ENCODE peak calls at places on chromosomes 6 and 20, in six cellular contexts. X is GM06990, C is ovary, P is foreskin fibroblast, E is OCI-LY7, O is anterior cingulate cortex. B is an unnamed sample.

GRCh38 chr6:5850848-5851255 is 155.9 kb downstream of the NRN1 start:
- DNase-seq in O (no peak), P (no peak), X (no peak), C (no peak), E (no peak), B (no peak)

GRCh38 chr6:166440729-166441128 is 58.0 kb upstream of the MPC1 start:
- DNase-seq in O (no peak), X (no peak), E (no peak), C (no peak), P (no peak), B (no peak)

GRCh38 chr6:148739822-148740128 is 7.1 kb upstream of the UST start:
- DNase-seq in P (no peak), O (no peak), C (no peak), X (no peak), E (no peak), B (no peak)

GRCh38 chr6:134593887-134594286 is 276.0 kb upstream of the SGK1 start:
- DNase-seq in O (peak), C (no peak), E (no peak), X (no peak), P (no peak), B (no peak)

GRCh38 chr6:10759312-10759839 is 11.8 kb downstream of the TMEM14B start:
- DNase-seq in X (no peak), O (no peak), E (peak), P (peak), C (no peak), B (peak)

GRCh38 chr6:81166770-81167169 is 585.7 kb downstream of the TENT5A start:
- DNase-seq in P (peak), E (no peak), X (no peak), C (peak), O (no peak), B (no peak)

GRCh38 chr20:25057234-25058050 is 497 bp downstream of the ACSS1 start:
- DNase-seq in P (peak), X (peak), C (peak), E (no peak), O (peak), B (peak)

GRCh38 chr6:28486533-28486932 is 29.1 kb downstream of the GPX6 start:
- DNase-seq in X (no peak), C (no peak), P (no peak), O (no peak), E (no peak), B (no peak)

GRCh38 chr6:15546591-15546990 is 116.2 kb downstream of the DTNBP1 start:
- DNase-seq in X (no peak), C (no peak), P (no peak), O (no peak), E (no peak), B (no peak)

GRCh38 chr6:12570461-12571030 is 146.0 kb upstream of the PHACTR1 start:
- DNase-seq in X (no peak), C (no peak), P (peak), E (no peak), O (no peak), B (no peak)